ENCODE peak calls at places on chromosome 5, in nine cellular contexts. One of them, this sample, is unnamed. For H3K27me3, the result is how much of the 10 kb centered on the place peaks cover.

GRCh38 chr5:137629646-137630045 is 106.2 kb downstream of the KLHL3 start:
- DNase-seq in stomach: no peak
- DNase-seq in ovary: no peak
- DNase-seq in breast epithelium: no peak
- DNase-seq in esophagus squamous epithelium: no peak
- DNase-seq in vagina: no peak
- DNase-seq in uterus: no peak
- DNase-seq in adrenal gland: no peak
- DNase-seq in sigmoid colon: no peak
- DNase-seq in this sample: no peak

GRCh38 chr5:115450741-115451140 is 93.8 kb downstream of the FEM1C start:
- DNase-seq in stomach: no peak
- DNase-seq in ovary: no peak
- DNase-seq in breast epithelium: no peak
- DNase-seq in esophagus squamous epithelium: no peak
- DNase-seq in vagina: no peak
- DNase-seq in uterus: no peak
- DNase-seq in adrenal gland: no peak
- DNase-seq in sigmoid colon: no peak
- DNase-seq in this sample: no peak

GRCh38 chr5:98767563-98767962 is 5.9 kb upstream of the RGMB start:
- DNase-seq in stomach: no peak
- DNase-seq in ovary: no peak
- DNase-seq in breast epithelium: no peak
- DNase-seq in esophagus squamous epithelium: no peak
- DNase-seq in vagina: no peak
- DNase-seq in uterus: no peak
- DNase-seq in adrenal gland: no peak
- DNase-seq in sigmoid colon: no peak
- DNase-seq in this sample: no peak

GRCh38 chr5:76476639-76477038 is 73.6 kb downstream of the IQGAP2 start:
- DNase-seq in stomach: no peak
- DNase-seq in ovary: no peak
- DNase-seq in breast epithelium: no peak
- DNase-seq in esophagus squamous epithelium: no peak
- DNase-seq in vagina: no peak
- DNase-seq in uterus: no peak
- DNase-seq in adrenal gland: no peak
- DNase-seq in sigmoid colon: no peak
- DNase-seq in this sample: no peak

GRCh38 chr5:93582677-93583524 is at the start of gene NR2F1:
- DNase-seq in stomach: peak
- DNase-seq in ovary: peak
- DNase-seq in breast epithelium: no peak
- DNase-seq in esophagus squamous epithelium: no peak
- DNase-seq in vagina: peak
- DNase-seq in uterus: peak
- DNase-seq in adrenal gland: peak
- DNase-seq in sigmoid colon: peak
- DNase-seq in this sample: no peak

GRCh38 chr5:139651863-139652787 is 4.0 kb downstream of the CXXC5 start:
- DNase-seq in stomach: peak
- DNase-seq in ovary: peak
- DNase-seq in breast epithelium: no peak
- DNase-seq in esophagus squamous epithelium: no peak
- DNase-seq in vagina: no peak
- DNase-seq in uterus: peak
- DNase-seq in adrenal gland: peak
- DNase-seq in sigmoid colon: peak
- DNase-seq in this sample: peak

GRCh38 chr5:155794801-155795200 is 532.2 kb upstream of the SGCD start:
- DNase-seq in stomach: no peak
- DNase-seq in ovary: no peak
- DNase-seq in breast epithelium: no peak
- DNase-seq in esophagus squamous epithelium: no peak
- DNase-seq in vagina: no peak
- DNase-seq in uterus: no peak
- DNase-seq in adrenal gland: no peak
- DNase-seq in sigmoid colon: no peak
- DNase-seq in this sample: no peak

GRCh38 chr5:39119404-39120051 is 45.3 kb upstream of the RICTOR start:
- DNase-seq in stomach: no peak
- DNase-seq in ovary: no peak
- DNase-seq in breast epithelium: no peak
- DNase-seq in esophagus squamous epithelium: no peak
- DNase-seq in vagina: no peak
- DNase-seq in uterus: no peak
- DNase-seq in adrenal gland: no peak
- DNase-seq in sigmoid colon: no peak
- DNase-seq in this sample: no peak

GRCh38 chr5:27652505-27652904 is 614.1 kb upstream of the CDH9 start:
- DNase-seq in stomach: no peak
- DNase-seq in ovary: no peak
- DNase-seq in breast epithelium: no peak
- DNase-seq in esophagus squamous epithelium: no peak
- DNase-seq in vagina: no peak
- DNase-seq in uterus: no peak
- DNase-seq in adrenal gland: no peak
- DNase-seq in sigmoid colon: no peak
- DNase-seq in this sample: no peak

GRCh38 chr5:38166832-38167231 is 91.5 kb upstream of the EGFLAM start:
- DNase-seq in stomach: no peak
- DNase-seq in ovary: no peak
- DNase-seq in breast epithelium: no peak
- DNase-seq in esophagus squamous epithelium: no peak
- DNase-seq in vagina: no peak
- DNase-seq in uterus: no peak
- DNase-seq in adrenal gland: no peak
- DNase-seq in sigmoid colon: no peak
- DNase-seq in this sample: no peak

GRCh38 chr5:530001-530400 is 5.8 kb upstream of the SLC9A3 start:
- DNase-seq in stomach: no peak
- DNase-seq in ovary: no peak
- DNase-seq in breast epithelium: no peak
- DNase-seq in esophagus squamous epithelium: no peak
- DNase-seq in vagina: no peak
- DNase-seq in uterus: no peak
- DNase-seq in adrenal gland: no peak
- DNase-seq in sigmoid colon: no peak
- DNase-seq in this sample: no peak

GRCh38 chr5:150514708-150515211 is 6.8 kb downstream of the NDST1 start:
- DNase-seq in stomach: peak
- DNase-seq in ovary: no peak
- DNase-seq in breast epithelium: no peak
- DNase-seq in esophagus squamous epithelium: no peak
- DNase-seq in vagina: no peak
- DNase-seq in uterus: no peak
- DNase-seq in adrenal gland: peak
- DNase-seq in sigmoid colon: no peak
- DNase-seq in this sample: no peak

GRCh38 chr5:160260881-160261815 is 31.8 kb downstream of the FABP6 start:
- DNase-seq in stomach: peak
- DNase-seq in ovary: peak
- DNase-seq in breast epithelium: no peak
- DNase-seq in esophagus squamous epithelium: no peak
- DNase-seq in vagina: no peak
- DNase-seq in uterus: no peak
- DNase-seq in adrenal gland: peak
- DNase-seq in sigmoid colon: no peak
- DNase-seq in this sample: no peak

GRCh38 chr5:160675988-160676387 is 176.0 kb downstream of the ATP10B start:
- DNase-seq in stomach: no peak
- DNase-seq in ovary: no peak
- DNase-seq in breast epithelium: no peak
- DNase-seq in esophagus squamous epithelium: no peak
- DNase-seq in vagina: no peak
- DNase-seq in uterus: no peak
- DNase-seq in adrenal gland: no peak
- DNase-seq in sigmoid colon: no peak
- DNase-seq in this sample: no peak

GRCh38 chr5:111953351-111954127 is 196.5 kb upstream of the NREP start:
- DNase-seq in stomach: no peak
- DNase-seq in ovary: no peak
- DNase-seq in breast epithelium: no peak
- DNase-seq in esophagus squamous epithelium: no peak
- DNase-seq in vagina: no peak
- DNase-seq in uterus: no peak
- DNase-seq in adrenal gland: no peak
- DNase-seq in sigmoid colon: no peak
- DNase-seq in this sample: no peak

GRCh38 chr5:36494756-36495637 is 111.4 kb upstream of the SLC1A3 start:
- DNase-seq in stomach: no peak
- DNase-seq in ovary: no peak
- DNase-seq in breast epithelium: no peak
- DNase-seq in esophagus squamous epithelium: no peak
- DNase-seq in vagina: no peak
- DNase-seq in uterus: no peak
- DNase-seq in adrenal gland: no peak
- DNase-seq in sigmoid colon: peak
- DNase-seq in this sample: no peak

GRCh38 chr5:129096382-129096991 is 1.9 kb downstream of the ISOC1 start:
- DNase-seq in stomach: no peak
- DNase-seq in ovary: no peak
- DNase-seq in breast epithelium: no peak
- DNase-seq in esophagus squamous epithelium: no peak
- DNase-seq in vagina: no peak
- DNase-seq in uterus: no peak
- DNase-seq in adrenal gland: no peak
- DNase-seq in sigmoid colon: no peak
- DNase-seq in this sample: no peak

GRCh38 chr5:68239485-68239884 is 23.9 kb downstream of the PIK3R1 start:
- DNase-seq in stomach: peak
- DNase-seq in ovary: peak
- DNase-seq in breast epithelium: no peak
- DNase-seq in esophagus squamous epithelium: no peak
- DNase-seq in vagina: no peak
- DNase-seq in uterus: peak
- DNase-seq in adrenal gland: peak
- DNase-seq in sigmoid colon: peak
- DNase-seq in this sample: peak

GRCh38 chr5:150143725-150144058 is 12.0 kb downstream of the PDGFRB start:
- DNase-seq in stomach: no peak
- DNase-seq in ovary: peak
- DNase-seq in breast epithelium: no peak
- DNase-seq in esophagus squamous epithelium: no peak
- DNase-seq in vagina: no peak
- DNase-seq in uterus: peak
- DNase-seq in adrenal gland: no peak
- DNase-seq in sigmoid colon: no peak
- DNase-seq in this sample: no peak

GRCh38 chr5:178182158-178182876 is 4.9 kb downstream of the GMCL2 start:
- DNase-seq in stomach: no peak
- DNase-seq in ovary: no peak
- DNase-seq in breast epithelium: no peak
- DNase-seq in esophagus squamous epithelium: no peak
- DNase-seq in vagina: no peak
- DNase-seq in uterus: no peak
- DNase-seq in adrenal gland: no peak
- DNase-seq in sigmoid colon: no peak
- DNase-seq in this sample: no peak
- H3K27ac ChIP-seq in stomach: no peak
- H3K27ac ChIP-seq in ovary: no peak
- H3K27ac ChIP-seq in breast epithelium: no peak
- H3K27ac ChIP-seq in esophagus squamous epithelium: no peak
- H3K27ac ChIP-seq in vagina: no peak
- H3K27ac ChIP-seq in uterus: no peak
- H3K27ac ChIP-seq in adrenal gland: no peak
- H3K27ac ChIP-seq in sigmoid colon: no peak
- H3K27ac ChIP-seq in this sample: no peak

GRCh38 chr5:176856746-176857145 is 42.4 kb downstream of the HK3 start:
- DNase-seq in stomach: no peak
- DNase-seq in ovary: no peak
- DNase-seq in breast epithelium: no peak
- DNase-seq in esophagus squamous epithelium: no peak
- DNase-seq in vagina: no peak
- DNase-seq in uterus: no peak
- DNase-seq in adrenal gland: no peak
- DNase-seq in sigmoid colon: no peak
- DNase-seq in this sample: no peak
- H3K27me3 ChIP-seq in stomach: under half
- H3K27me3 ChIP-seq in ovary: under half
- H3K27me3 ChIP-seq in breast epithelium: under half
- H3K27me3 ChIP-seq in esophagus squamous epithelium: under half
- H3K27me3 ChIP-seq in vagina: under half
- H3K27me3 ChIP-seq in uterus: under half
- H3K27me3 ChIP-seq in adrenal gland: under half
- H3K27me3 ChIP-seq in sigmoid colon: under half
- H3K27me3 ChIP-seq in this sample: under half

GRCh38 chr5:58455495-58455894 is 4.4 kb downstream of the PLK2 start:
- DNase-seq in stomach: no peak
- DNase-seq in ovary: no peak
- DNase-seq in breast epithelium: no peak
- DNase-seq in esophagus squamous epithelium: no peak
- DNase-seq in vagina: no peak
- DNase-seq in uterus: no peak
- DNase-seq in adrenal gland: no peak
- DNase-seq in sigmoid colon: no peak
- DNase-seq in this sample: no peak
- TF ChIP-seq POLR2A in stomach: no peak
- TF ChIP-seq POLR2A in ovary: no peak
- TF ChIP-seq POLR2A in breast epithelium: no peak
- TF ChIP-seq POLR2A in esophagus squamous epithelium: no peak
- TF ChIP-seq POLR2A in vagina: no peak
- TF ChIP-seq POLR2A in uterus: no peak
- TF ChIP-seq POLR2A in adrenal gland: no peak
- TF ChIP-seq POLR2A in sigmoid colon: no peak
- TF ChIP-seq POLR2A in this sample: no peak

GRCh38 chr5:177500685-177501522 is 3.5 kb upstream of the PDLIM7 start:
- DNase-seq in stomach: peak
- DNase-seq in ovary: peak
- DNase-seq in breast epithelium: peak
- DNase-seq in esophagus squamous epithelium: peak
- DNase-seq in vagina: no peak
- DNase-seq in uterus: peak
- DNase-seq in adrenal gland: peak
- DNase-seq in sigmoid colon: peak
- DNase-seq in this sample: peak
- H3K27ac ChIP-seq in stomach: peak
- H3K27ac ChIP-seq in ovary: no peak
- H3K27ac ChIP-seq in breast epithelium: no peak
- H3K27ac ChIP-seq in esophagus squamous epithelium: no peak
- H3K27ac ChIP-seq in vagina: no peak
- H3K27ac ChIP-seq in uterus: peak
- H3K27ac ChIP-seq in adrenal gland: no peak
- H3K27ac ChIP-seq in sigmoid colon: peak
- H3K27ac ChIP-seq in this sample: no peak